ENCODE peak calls at places on chromosomes 6 and 20, in five cellular contexts. V is A549, D is HepG2, O is IMR-90, M is GM12878. F is an unnamed sample.

GRCh38 chr6:5063617-5064016 is 21.5 kb upstream of the PPP1R3G start:
- DNase-seq in V (no peak), D (no peak), O (no peak), M (no peak), F (no peak)

GRCh38 chr20:51549474-51549873 is 7.0 kb upstream of the NFATC2 start:
- DNase-seq in V (no peak), D (no peak), O (no peak), M (no peak), F (no peak)

GRCh38 chr20:19693508-19693907 is 64.5 kb upstream of the RIN2 start:
- DNase-seq in V (no peak), D (no peak), O (no peak), M (no peak), F (no peak)

GRCh38 chr6:164749126-164749758 is 560.2 kb downstream of the C6orf118 start:
- DNase-seq in V (no peak), D (no peak), O (no peak), M (no peak), F (no peak)

GRCh38 chr6:148339766-148340165 is 2.9 kb upstream of the SASH1 start:
- DNase-seq in V (no peak), D (no peak), O (no peak), M (no peak), F (no peak)

GRCh38 chr6:156280131-156280530 is 497.0 kb upstream of the ARID1B start:
- DNase-seq in V (no peak), D (no peak), O (no peak), M (no peak), F (no peak)

GRCh38 chr6:155340464-155341129 is 26.3 kb upstream of the TFB1M start:
- DNase-seq in V (no peak), D (peak; percentile 76), O (peak; percentile 61), M (no peak), F (peak; percentile 16)

GRCh38 chr6:113560908-113561307 is 296.2 kb upstream of the MARCKS start:
- DNase-seq in V (no peak), D (no peak), O (peak; percentile 84), M (no peak), F (peak; percentile 32)

GRCh38 chr20:24610341-24611115 is 141.1 kb downstream of the SYNDIG1 start:
- DNase-seq in V (no peak), D (no peak), O (no peak), M (no peak), F (no peak)

GRCh38 chr20:62159835-62160234 is 16.3 kb downstream of the SS18L1 start:
- DNase-seq in V (no peak), D (no peak), O (peak; percentile 49), M (peak; percentile 50), F (peak; percentile 86)

GRCh38 chr20:62159052-62159451 is 15.5 kb downstream of the SS18L1 start:
- DNase-seq in V (no peak), D (no peak), O (no peak), M (no peak), F (no peak)

GRCh38 chr20:62160876-62161275 is 17.3 kb downstream of the SS18L1 start:
- DNase-seq in V (no peak), D (no peak), O (no peak), M (no peak), F (no peak)

GRCh38 chr20:62161347-62161746 is 17.8 kb downstream of the SS18L1 start:
- DNase-seq in V (no peak), D (no peak), O (peak; percentile 65), M (no peak), F (no peak)

DNA sequence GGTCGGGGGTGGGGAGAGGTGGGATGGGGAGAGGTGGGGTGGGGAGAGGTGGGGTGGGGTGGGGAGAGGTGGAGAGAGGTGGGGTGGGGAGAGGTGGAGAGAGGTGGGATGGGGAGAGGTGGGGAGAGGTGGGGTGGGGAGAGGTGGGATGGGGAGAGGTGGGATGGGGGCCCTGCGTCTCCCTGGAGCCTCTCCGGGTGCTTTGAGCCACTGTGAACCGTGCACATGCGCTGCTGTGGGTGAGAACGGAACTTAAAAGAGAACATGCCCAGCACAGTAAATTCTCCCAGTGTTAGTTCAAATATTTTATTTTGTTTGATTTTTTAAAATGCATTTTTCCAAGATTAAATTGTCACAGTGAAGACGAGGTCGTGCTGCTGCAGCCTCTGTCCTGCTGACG is 16.7 kb downstream of the SS18L1 start:
- DNase-seq in V (no peak), D (no peak), O (no peak), M (no peak), F (no peak)
- TF ChIP-seq RAD21 in V (no peak), D (no peak), O (no peak), M (no peak), F (no peak)

GRCh38 chr20:34953960-34954359 is 1.6 kb downstream of the GSS start:
- DNase-seq in V (no peak), D (no peak), O (no peak), M (no peak), F (no peak)

GRCh38 chr20:34951652-34952051 is 4.0 kb downstream of the GSS start:
- DNase-seq in V (no peak), D (no peak), O (no peak), M (no peak), F (no peak)

GRCh38 chr20:34952676-34953075 is 2.9 kb downstream of the GSS start:
- DNase-seq in V (no peak), D (no peak), O (peak; percentile 19), M (no peak), F (no peak)

GRCh38 chr20:34949120-34949519 is 6.5 kb downstream of the GSS start:
- DNase-seq in V (no peak), D (no peak), O (no peak), M (no peak), F (no peak)

GRCh38 chr20:34951252-34951651 is 4.4 kb downstream of the GSS start:
- DNase-seq in V (no peak), D (no peak), O (no peak), M (no peak), F (no peak)
- H3K4me1 ChIP-seq in V (peaks cover 9% of the 10 kb centered on the region), D (peaks cover 44% of the 10 kb centered on the region), O (peaks cover 5% of the 10 kb centered on the region), M (peaks cover 8% of the 10 kb centered on the region), F (peaks cover 15% of the 10 kb centered on the region)

DNA sequence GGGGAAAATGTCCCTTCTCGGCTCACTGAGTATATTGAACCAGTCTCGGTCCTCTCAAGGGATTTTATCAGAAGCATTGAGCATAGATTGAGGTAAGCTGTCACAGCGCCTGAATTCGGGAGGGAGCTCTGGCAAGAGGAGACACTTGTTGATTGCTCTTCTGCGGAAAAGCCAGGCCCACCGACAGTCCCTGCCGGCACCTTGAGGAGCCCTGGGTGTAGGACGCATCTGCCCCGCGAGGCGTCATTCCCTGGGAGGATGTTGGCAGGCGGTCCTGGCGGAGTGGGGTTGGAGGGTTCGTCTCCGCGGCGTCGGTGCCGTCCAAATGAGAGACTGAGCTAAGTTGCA is 829 bp downstream of the FBXO9 start:
- DNase-seq in V (peak; percentile 15), D (no peak), O (peak; percentile 28), M (no peak), F (no peak)
- TF ChIP-seq RAD21 in V (no peak), D (no peak), O (no peak), M (no peak), F (no peak)

GRCh38 chr6:20875369-20875963 is 341.2 kb downstream of the CDKAL1 start:
- DNase-seq in V (no peak), D (peak; percentile 29), O (peak; percentile 45), M (no peak), F (no peak)
- H3K4me1 ChIP-seq in V (peaks cover 36% of the 10 kb centered on the region), D (peaks cover 46% of the 10 kb centered on the region), O (peaks cover 7% of the 10 kb centered on the region), M (peaks cover 18% of the 10 kb centered on the region), F (peaks cover 59% of the 10 kb centered on the region)

GRCh38 chr6:3208096-3208774 is 19.2 kb downstream of the TUBB2B start:
- DNase-seq in V (no peak), D (no peak), O (peak; percentile 95), M (no peak), F (no peak)
- TF ChIP-seq RAD21 in V (no peak), D (no peak), O (no peak), M (no peak), F (no peak)

GRCh38 chr6:90370493-90370959 is 73.9 kb upstream of the BACH2 start:
- DNase-seq in V (no peak), D (no peak), O (peak; percentile 34), M (no peak), F (no peak)

GRCh38 chr6:90374201-90374600 is 77.6 kb upstream of the BACH2 start:
- DNase-seq in V (no peak), D (no peak), O (no peak), M (no peak), F (no peak)

DNA sequence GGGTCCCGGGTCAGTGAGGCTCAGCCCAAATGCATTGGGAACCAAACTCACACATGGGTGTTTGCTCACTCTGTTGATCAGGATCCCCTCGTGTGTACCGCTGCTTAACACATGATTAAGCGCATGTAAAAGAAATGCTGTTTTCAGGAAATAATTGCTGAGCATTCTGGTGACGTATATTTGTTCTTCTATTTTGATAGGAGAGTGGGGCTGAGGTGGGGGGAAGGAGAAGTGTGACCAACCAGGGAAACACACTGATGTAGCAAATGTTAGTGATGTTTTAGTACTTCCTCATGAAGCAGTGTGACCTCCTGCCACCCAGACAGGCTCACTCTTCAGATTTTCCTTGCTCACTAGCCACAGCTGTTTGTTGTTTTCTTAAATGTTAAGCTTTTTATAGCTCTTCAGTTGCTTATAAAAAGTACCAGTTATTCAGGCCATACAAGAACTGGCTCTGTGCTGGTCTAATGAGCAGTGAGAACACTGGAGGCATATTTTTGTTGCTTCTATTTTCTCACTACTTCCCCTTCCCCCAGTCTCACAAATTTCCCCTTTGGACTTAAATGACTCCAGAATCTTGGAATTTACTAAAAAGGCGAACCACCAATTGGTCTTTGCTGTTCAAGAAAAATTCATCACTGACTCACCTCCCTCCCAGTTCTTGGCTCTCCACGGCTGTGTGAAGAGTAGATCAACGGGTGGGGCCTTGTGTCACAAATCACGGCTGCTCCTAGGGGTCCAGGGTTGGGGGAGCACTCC is 79.2 kb upstream of the BACH2 start:
- DNase-seq in V (no peak), D (no peak), O (peak; percentile 87), M (no peak), F (no peak)
- H3K4me1 ChIP-seq in V (no peaks in the 10 kb centered on the region), D (no peaks in the 10 kb centered on the region), O (peaks cover 10% of the 10 kb centered on the region), M (no peaks in the 10 kb centered on the region), F (no peaks in the 10 kb centered on the region)

F was measured in HCT116.